ENCODE peak calls at places on chromosomes 4 and X, in seven cellular contexts. V is T-helper 17 cell; I is endodermal cell; K is AG08396; M is stimulated activated CD8-positive, alpha-beta memory T cell treated with anti-CD3 and anti-CD28 coated beads, Interleukin-7, amount 100 ng/mL, for 24 hours; H is stimulated activated CD4-positive, alpha-beta T cell treated with anti-CD3 and anti-CD28 coated beads, Interleukin-12 subunit alpha, Interleukin-12 subunit beta, amount 100 ng/mL, for 24 hours; Y is esophagus squamous epithelium. F is an unnamed sample.

GRCh38 chr4:139682309-139683210 is 16.9 kb downstream of the MGST2 start:
- DNase-seq in V (no peak), I (no peak), K (no peak), M (no peak), H (no peak), Y (no peak), F (no peak)

GRCh38 chr4:7192252-7193039 is at the start of gene SORCS2:
- DNase-seq in V (no peak), I (peak), K (peak), M (peak), H (peak), Y (no peak), F (peak)

GRCh38 chr4:8280876-8281440 is 11.4 kb downstream of the HTRA3 start:
- DNase-seq in V (no peak), I (no peak), K (no peak), M (no peak), H (no peak), Y (no peak), F (no peak)

GRCh38 chrX:38149016-38149415 is 71.7 kb downstream of the SRPX start:
- DNase-seq in V (no peak), I (no peak), K (no peak), M (no peak), H (no peak), Y (no peak), F (no peak)

GRCh38 chr4:16131293-16131692 is 47.5 kb upstream of the PROM1 start:
- DNase-seq in V (no peak), I (no peak), K (no peak), M (no peak), H (no peak), Y (no peak), F (no peak)

GRCh38 chr4:39635023-39635422 is 3.6 kb downstream of the SMIM14 start:
- DNase-seq in V (no peak), I (peak), K (no peak), M (no peak), H (no peak), Y (no peak), F (no peak)

GRCh38 chr4:102139132-102139573 is 206.1 kb downstream of the SLC39A8 start:
- DNase-seq in V (no peak), I (no peak), K (no peak), M (no peak), H (no peak), Y (no peak), F (no peak)

GRCh38 chr4:1872918-1873269 is 1.7 kb downstream of the NSD2 start:
- DNase-seq in V (no peak), I (no peak), K (peak), M (no peak), H (no peak), Y (no peak), F (no peak)

GRCh38 chr4:110622841-110623709 is at the start of gene PITX2:
- DNase-seq in V (no peak), I (peak), K (peak), M (no peak), H (peak), Y (peak), F (peak)